ENCODE peak calls at places on chromosomes 1 and 21, in six cellular contexts. M is COR-L47; U is frontal cortex; X is retina; I is activated CD4-positive, alpha-beta T cell treated with anti-CD3 and anti-CD28 coated beads for 36 hours; L is B cell. A is an unnamed sample.

GRCh38 chr1:108057536-108057935 is 92.6 kb upstream of the VAV3 start:
- DNase-seq in M (no peak), U (no peak), X (no peak), I (no peak), L (no peak), A (no peak)

GRCh38 chr1:34736711-34737110 is 18.1 kb upstream of the GJB5 start:
- DNase-seq in M (peak; percentile 68), U (no peak), X (no peak), I (no peak), L (no peak), A (no peak)

GRCh38 chr1:80384960-80385359 is 1378.4 kb upstream of the ADGRL4 start:
- DNase-seq in M (no peak), U (no peak), X (no peak), I (no peak), L (no peak), A (no peak)

GRCh38 chr1:30334767-30335166 is 388.6 kb downstream of the MATN1 start:
- DNase-seq in M (no peak), U (no peak), X (no peak), I (no peak), L (no peak), A (no peak)

GRCh38 chr1:40841602-40842001 is 20.6 kb downstream of the CITED4 start:
- DNase-seq in M (no peak), U (no peak), X (no peak), I (no peak), L (no peak), A (no peak)

GRCh38 chr1:162660598-162660997 is 28.3 kb downstream of the DDR2 start:
- DNase-seq in M (no peak), U (no peak), X (no peak), I (no peak), L (no peak), A (no peak)

GRCh38 chr1:39690225-39690624 is 1.0 kb downstream of the HPCAL4 start:
- DNase-seq in M (no peak), U (no peak), X (no peak), I (no peak), L (no peak), A (no peak)

GRCh38 chr1:6554907-6555778 is at the start of gene TAS1R1:
- DNase-seq in M (no peak), U (no peak), X (peak; percentile 11), I (no peak), L (peak; percentile 17), A (peak; percentile 15)

GRCh38 chr1:15364740-15365139 is 44.9 kb upstream of the EFHD2 start:
- DNase-seq in M (no peak), U (no peak), X (no peak), I (no peak), L (no peak), A (no peak)

GRCh38 chr1:2966435-2966834 is 54.8 kb upstream of the ACTRT2 start:
- DNase-seq in M (no peak), U (no peak), X (no peak), I (no peak), L (no peak), A (no peak)

GRCh38 chr1:91075233-91076135 is 53.6 kb upstream of the ZNF644 start:
- DNase-seq in M (no peak), U (no peak), X (no peak), I (no peak), L (no peak), A (no peak)

GRCh38 chr1:237197470-237198425 is 155.8 kb downstream of the RYR2 start:
- DNase-seq in M (no peak), U (no peak), X (no peak), I (no peak), L (no peak), A (no peak)

GRCh38 chr1:51215169-51215568 is 20.9 kb upstream of the RNF11 start:
- DNase-seq in M (no peak), U (no peak), X (no peak), I (no peak), L (no peak), A (no peak)

GRCh38 chr21:45863267-45863666 is 118.3 kb upstream of the COL6A1 start:
- DNase-seq in M (no peak), U (no peak), X (peak; percentile 55), I (no peak), L (no peak), A (no peak)

GRCh38 chr1:27542463-27543273 is 52.7 kb upstream of the WASF2 start:
- DNase-seq in M (no peak), U (no peak), X (no peak), I (peak; percentile 72), L (no peak), A (no peak)

GRCh38 chr1:8691662-8692061 is 125.8 kb downstream of the RERE start:
- DNase-seq in M (no peak), U (no peak), X (no peak), I (no peak), L (no peak), A (no peak)

GRCh38 chr1:53197301-53198205 is 929 bp downstream of the CPT2 start:
- DNase-seq in M (no peak), U (no peak), X (no peak), I (no peak), L (no peak), A (no peak)

GRCh38 chr1:24714859-24715520 is 30.3 kb upstream of the CLIC4 start:
- DNase-seq in M (no peak), U (peak; percentile 67), X (no peak), I (peak; percentile 62), L (no peak), A (no peak)

GRCh38 chr1:66489972-66490601 is 43.9 kb upstream of the SGIP1 start:
- DNase-seq in M (no peak), U (no peak), X (no peak), I (no peak), L (no peak), A (no peak)

GRCh38 chr1:236699366-236699765 is 13.1 kb downstream of the ACTN2 start:
- DNase-seq in M (no peak), U (no peak), X (no peak), I (no peak), L (no peak), A (no peak)

GRCh38 chr1:10585242-10585641 is 110.5 kb downstream of the PEX14 start:
- DNase-seq in M (no peak), U (no peak), X (no peak), I (no peak), L (no peak), A (no peak)

GRCh38 chr1:170765712-170766330 is 101.9 kb downstream of the PRRX1 start:
- DNase-seq in M (no peak), U (no peak), X (no peak), I (no peak), L (no peak), A (no peak)

GRCh38 chr1:190207733-190208132 is 269.9 kb downstream of the BRINP3 start:
- DNase-seq in M (no peak), U (no peak), X (no peak), I (no peak), L (no peak), A (no peak)

GRCh38 chr1:155294520-155295182 is 6.6 kb downstream of the PKLR start:
- DNase-seq in M (no peak), U (no peak), X (peak; percentile 27), I (no peak), L (no peak), A (no peak)

GRCh38 chr1:38489844-38490270 is 369.7 kb downstream of the RRAGC start:
- DNase-seq in M (peak; percentile 19), U (no peak), X (peak; percentile 56), I (peak; percentile 75), L (peak; percentile 61), A (no peak)

GRCh38 chr1:243718893-243719292 is 131.2 kb downstream of the AKT3 start:
- DNase-seq in M (no peak), U (no peak), X (no peak), I (no peak), L (no peak), A (no peak)

GRCh38 chr21:18030248-18030647 is 211.1 kb upstream of the C21orf91 start:
- DNase-seq in M (no peak), U (no peak), X (no peak), I (peak; percentile 9), L (no peak), A (peak; percentile 8)

GRCh38 chr1:68197891-68198290 is 34.4 kb downstream of the WLS start:
- DNase-seq in M (peak; percentile 30), U (no peak), X (no peak), I (no peak), L (no peak), A (no peak)

A was measured in GM06990.